ENCODE peak calls at places on chromosomes 5 and 9, in six cellular contexts. A, J, G, N, W and S are unnamed samples.
A peak's percentile ranks its signal among the peaks of the same experiment; 100 is the strongest.

GRCh38 chr5:117624226-117624625 is 1049.6 kb upstream of the SEMA6A start:
- DNase-seq in J (no peak), W (no peak), A (no peak), G (no peak), N (no peak), S (no peak)

GRCh38 chr5:173832386-173832785 is 55.8 kb upstream of the CPEB4 start:
- DNase-seq in W (no peak), G (no peak), J (no peak), N (no peak), A (no peak), S (no peak)

GRCh38 chr9:28598396-28598795 is 1025.1 kb upstream of the C9orf72 start:
- DNase-seq in N (peak; percentile 27), W (no peak), J (no peak), G (no peak), A (no peak), S (peak; percentile 21)

GRCh38 chr9:88400021-88400420 is 11.8 kb downstream of the SPIN1 start:
- DNase-seq in J (peak; percentile 86), G (no peak), W (no peak), N (no peak), A (no peak), S (no peak)

GRCh38 chr5:180334751-180335613 is 18.2 kb downstream of the GFPT2 start:
- DNase-seq in G (no peak), J (no peak), A (no peak), N (no peak), W (no peak), S (no peak)

GRCh38 chr5:430214-430925 is 12.6 kb upstream of the EXOC3 start:
- DNase-seq in J (no peak), G (no peak), W (no peak), N (peak; percentile 20), A (no peak), S (no peak)

GRCh38 chr9:91751922-91752321 is 198.1 kb downstream of the ROR2 start:
- DNase-seq in J (peak; percentile 91), W (no peak), A (no peak), G (no peak), N (no peak), S (no peak)

GRCh38 chr9:32866292-32866691 is 83.0 kb downstream of the TMEM215 start:
- DNase-seq in G (no peak), J (peak; percentile 58), A (no peak), N (no peak), W (no peak), S (no peak)

GRCh38 chr9:82275531-82275930 is 287.0 kb downstream of the SPATA31D1 start:
- DNase-seq in W (no peak), G (no peak), N (no peak), A (no peak), J (peak; percentile 49), S (no peak)

GRCh38 chr5:40210705-40211104 is 469.0 kb upstream of the PTGER4 start:
- DNase-seq in A (no peak), J (no peak), G (no peak), W (no peak), N (no peak), S (no peak)

GRCh38 chr5:179892255-179892654 is 15.4 kb downstream of the TBC1D9B start:
- DNase-seq in W (peak; percentile 8), J (no peak), G (no peak), A (no peak), N (no peak), S (no peak)

GRCh38 chr5:89480406-89481007 is 597.5 kb upstream of the MEF2C start:
- DNase-seq in A (no peak), W (no peak), N (no peak), G (no peak), J (peak; percentile 12), S (no peak)

GRCh38 chr9:121765021-121765950 is 113.9 kb downstream of the DAB2IP start:
- DNase-seq in W (no peak), G (no peak), A (peak; percentile 88), J (peak; percentile 62), N (no peak), S (no peak)

GRCh38 chr9:88458716-88459115 is 70.5 kb downstream of the SPIN1 start:
- DNase-seq in W (no peak), J (peak; percentile 54), G (no peak), A (no peak), N (no peak), S (no peak)

GRCh38 chr5:53111139-53111538 is 1.6 kb upstream of the MOCS2 start:
- DNase-seq in J (no peak), N (no peak), A (no peak), W (no peak), G (no peak), S (no peak)

GRCh38 chr5:149224282-149224681 is 47.4 kb upstream of the AFAP1L1 start:
- DNase-seq in N (no peak), G (no peak), W (no peak), J (no peak), A (no peak), S (no peak)

GRCh38 chr5:133423618-133424282 is 188.6 kb downstream of the FSTL4 start:
- DNase-seq in W (peak; percentile 68), G (peak; percentile 95), A (peak; percentile 54), J (peak; percentile 73), N (peak; percentile 86), S (peak; percentile 88)

GRCh38 chr5:136210259-136210658 is 17.3 kb upstream of the SMIM32 start:
- DNase-seq in A (no peak), N (no peak), W (no peak), J (no peak), G (no peak), S (no peak)

GRCh38 chr9:33161011-33161588 is 6.0 kb downstream of the B4GALT1 start:
- DNase-seq in A (peak; percentile 87), W (peak; percentile 41), J (peak; percentile 96), G (peak; percentile 71), N (no peak), S (peak; percentile 19)

GRCh38 chr5:143557061-143557818 is 153.8 kb upstream of the NR3C1 start:
- DNase-seq in G (no peak), J (peak; percentile 78), A (no peak), W (no peak), N (no peak), S (no peak)

GRCh38 chr9:37200572-37201005 is 80.2 kb downstream of the ZCCHC7 start:
- DNase-seq in G (no peak), W (peak; percentile 71), A (peak; percentile 86), J (peak; percentile 83), N (no peak), S (no peak)

GRCh38 chr9:92265159-92265558 is 28.3 kb downstream of the IARS1 start:
- DNase-seq in J (peak; percentile 77), W (no peak), N (no peak), A (no peak), G (no peak), S (no peak)

GRCh38 chr5:151005975-151006576 is 14.3 kb upstream of the GPX3 start:
- DNase-seq in J (peak; percentile 33), N (no peak), W (no peak), A (peak; percentile 36), G (no peak), S (no peak)

GRCh38 chr9:91047993-91048607 is 246.5 kb downstream of the SYK start:
- DNase-seq in W (no peak), J (peak; percentile 90), N (no peak), A (peak; percentile 83), G (no peak), S (no peak)

GRCh38 chr9:84371737-84372136 is 31.2 kb upstream of the SLC28A3 start:
- DNase-seq in W (no peak), N (no peak), A (no peak), J (peak; percentile 97), G (no peak), S (no peak)

GRCh38 chr5:26237489-26237888 is 800.9 kb downstream of the CDH9 start:
- DNase-seq in J (no peak), A (no peak), G (no peak), N (no peak), W (no peak), S (no peak)

GRCh38 chr5:151557951-151558350 is 33.2 kb downstream of the FAT2 start:
- DNase-seq in J (no peak), G (peak; percentile 3), N (no peak), W (no peak), A (no peak), S (no peak)

GRCh38 chr5:139985290-139985689 is 57.8 kb downstream of the NRG2 start:
- DNase-seq in J (no peak), A (no peak), N (no peak), G (no peak), W (no peak), S (no peak)

GRCh38 chr5:29950416-29951145 is 1242.9 kb upstream of the CDH6 start:
- DNase-seq in W (no peak), A (no peak), G (no peak), N (no peak), J (no peak), S (no peak)

GRCh38 chr5:172224996-172225395 is 31.0 kb downstream of the EFCAB9 start:
- DNase-seq in A (no peak), W (no peak), J (no peak), N (no peak), G (no peak), S (peak; percentile 17)
- H3K9ac ChIP-seq in A (no peak overlapping the region), W (no peak overlapping the region), J (no peak overlapping the region), N (no peak overlapping the region), G (no peak overlapping the region), S (no peak overlapping the region)

DNA sequence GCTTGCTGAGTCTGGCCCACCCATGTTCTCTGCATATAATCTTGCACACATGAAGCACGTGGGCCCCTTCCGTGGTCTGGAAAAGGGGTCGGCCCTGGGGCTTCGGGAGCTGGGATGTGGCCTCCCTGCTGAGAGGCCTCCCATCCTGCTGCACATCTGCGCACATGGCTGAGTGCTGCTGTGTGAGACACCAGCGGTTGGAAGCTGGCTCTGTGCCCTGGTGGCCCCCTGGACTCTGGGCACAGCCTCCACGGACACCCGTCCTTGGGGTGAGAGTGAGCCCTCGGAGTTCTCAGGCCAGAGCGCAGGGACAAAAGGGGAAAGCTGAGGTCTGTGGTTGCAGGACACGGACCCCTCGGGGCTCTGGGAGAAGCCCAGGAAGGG is 115.8 kb downstream of the RXRA start:
- DNase-seq in A (no peak), N (no peak), W (no peak), G (no peak), J (peak; percentile 62), S (no peak)
- H3K9ac ChIP-seq in A (no peak overlapping the region), N (no peak overlapping the region), W (no peak overlapping the region), G (no peak overlapping the region), J (peak overlapping the region; percentile 44), S (no peak overlapping the region)

GRCh38 chr5:170552486-170553122 is 48.8 kb downstream of the KCNIP1 start:
- DNase-seq in A (peak; percentile 41), N (peak; percentile 66), J (peak; percentile 58), G (peak; percentile 84), W (no peak), S (peak; percentile 53)
- H3K9ac ChIP-seq in A (no peak overlapping the region), N (no peak overlapping the region), J (no peak overlapping the region), G (no peak overlapping the region), W (no peak overlapping the region), S (no peak overlapping the region)

GRCh38 chr5:157933005-157933404 is 74.1 kb upstream of the CLINT1 start:
- DNase-seq in N (no peak), J (no peak), G (no peak), A (no peak), W (no peak), S (no peak)

GRCh38 chr5:157926171-157926671 is 67.3 kb upstream of the CLINT1 start:
- DNase-seq in J (no peak), G (peak; percentile 52), W (no peak), A (no peak), N (no peak), S (no peak)

GRCh38 chr5:157934600-157934999 is 75.7 kb upstream of the CLINT1 start:
- DNase-seq in A (no peak), J (no peak), G (no peak), W (no peak), N (no peak), S (no peak)

GRCh38 chr5:157926953-157927352 is 68.0 kb upstream of the CLINT1 start:
- DNase-seq in A (no peak), N (peak; percentile 44), W (no peak), G (peak; percentile 73), J (no peak), S (peak; percentile 28)

GRCh38 chr5:157930710-157931109 is 71.8 kb upstream of the CLINT1 start:
- DNase-seq in G (no peak), W (no peak), A (peak; percentile 14), N (no peak), J (no peak), S (no peak)
- H3K9ac ChIP-seq in G (no peak overlapping the region), W (no peak overlapping the region), A (no peak overlapping the region), N (no peak overlapping the region), J (no peak overlapping the region), S (no peak overlapping the region)